ENCODE peak calls at places on chromosomes 11 and 22, in six cellular contexts. X, K, U, V, G and H are unnamed samples.

GRCh38 chr11:64859542-64860414 is 15.3 kb upstream of the CDC42BPG start:
- DNase-seq in X (peak; percentile 48), K (no peak), U (no peak), V (no peak), G (no peak), H (no peak)

GRCh38 chr11:112608466-112608865 is 347.8 kb upstream of the PLET1 start:
- DNase-seq in X (no peak), K (no peak), U (no peak), V (no peak), G (no peak), H (no peak)

GRCh38 chr22:46007003-46007847 is 30.3 kb upstream of the WNT7B start:
- DNase-seq in X (no peak), K (peak; percentile 64), U (no peak), V (peak; percentile 49), G (no peak), H (no peak)

GRCh38 chr11:116379185-116379828 is 393.5 kb downstream of the BUD13 start:
- DNase-seq in X (no peak), K (peak; percentile 5), U (no peak), V (no peak), G (no peak), H (peak; percentile 3)

GRCh38 chr11:134119094-134119493 is 50.2 kb downstream of the JAM3 start:
- DNase-seq in X (no peak), K (peak; percentile 71), U (no peak), V (no peak), G (no peak), H (peak; percentile 64)

GRCh38 chr11:115676206-115676605 is 172.0 kb upstream of the CADM1 start:
- DNase-seq in X (no peak), K (no peak), U (peak; percentile 55), V (no peak), G (no peak), H (no peak)

GRCh38 chr11:61963282-61964057 is 4.0 kb downstream of the FTH1 start:
- DNase-seq in X (no peak), K (peak; percentile 77), U (no peak), V (no peak), G (no peak), H (no peak)

GRCh38 chr11:4511267-4511666 is 28.8 kb downstream of the OR52K1 start:
- DNase-seq in X (no peak), K (peak; percentile 54), U (no peak), V (no peak), G (no peak), H (no peak)

GRCh38 chr11:2531277-2531986 is 86.6 kb downstream of the KCNQ1 start:
- DNase-seq in X (peak; percentile 61), K (peak; percentile 46), U (peak; percentile 58), V (peak; percentile 76), G (peak; percentile 22), H (no peak)

GRCh38 chr11:110295487-110296225 is 758 bp downstream of the RDX start:
- DNase-seq in X (peak; percentile 12), K (peak; percentile 39), U (peak; percentile 35), V (peak; percentile 49), G (peak; percentile 20), H (no peak)

GRCh38 chr11:77542296-77542695 is 47.5 kb upstream of the AQP11 start:
- DNase-seq in X (no peak), K (peak; percentile 36), U (no peak), V (no peak), G (no peak), H (peak; percentile 5)

GRCh38 chr11:128544625-128545024 is 42.7 kb downstream of the ETS1 start:
- DNase-seq in X (no peak), K (peak; percentile 86), U (peak; percentile 46), V (no peak), G (no peak), H (no peak)

GRCh38 chr11:68406318-68407313 is 53.9 kb upstream of the PPP6R3 start:
- DNase-seq in X (no peak), K (no peak), U (no peak), V (no peak), G (no peak), H (no peak)

GRCh38 chr11:114821626-114822025 is 143.3 kb downstream of the NXPE2 start:
- DNase-seq in X (no peak), K (no peak), U (peak; percentile 18), V (peak; percentile 5), G (no peak), H (no peak)

GRCh38 chr11:132423266-132423665 is 1052.9 kb downstream of the NTM start:
- DNase-seq in X (no peak), K (no peak), U (peak; percentile 50), V (no peak), G (no peak), H (no peak)

GRCh38 chr22:36486619-36487384 is 5.4 kb upstream of the TXN2 start:
- DNase-seq in X (peak; percentile 52), K (peak; percentile 61), U (peak; percentile 15), V (no peak), G (no peak), H (no peak)

GRCh38 chr11:61657566-61657965 is 22.6 kb upstream of the DAGLA start:
- DNase-seq in X (no peak), K (no peak), U (peak; percentile 95), V (no peak), G (no peak), H (no peak)

GRCh38 chr11:90218606-90219005 is 4.2 kb downstream of the CHORDC1 start:
- DNase-seq in X (no peak), K (no peak), U (no peak), V (peak; percentile 8), G (no peak), H (no peak)

GRCh38 chr11:119091966-119092879 is 7.5 kb downstream of the HMBS start:
- DNase-seq in X (no peak), K (no peak), U (no peak), V (no peak), G (no peak), H (no peak)

GRCh38 chr11:124194696-124195418 is 11.7 kb downstream of the OR10D3 start:
- DNase-seq in X (peak; percentile 24), K (peak; percentile 80), U (peak; percentile 71), V (no peak), G (peak; percentile 38), H (peak; percentile 32)

GRCh38 chr22:28952857-28953256 is 69.5 kb downstream of the ZNRF3 start:
- DNase-seq in X (no peak), K (peak; percentile 44), U (no peak), V (no peak), G (no peak), H (no peak)

GRCh38 chr22:50184541-50185383 is 951 bp upstream of the TRABD start:
- DNase-seq in X (no peak), K (no peak), U (no peak), V (no peak), G (no peak), H (no peak)

GRCh38 chr11:58905716-58906547 is 33.4 kb upstream of the GLYATL1 start:
- DNase-seq in X (no peak), K (peak; percentile 94), U (peak; percentile 89), V (peak; percentile 68), G (peak; percentile 82), H (peak; percentile 83)

GRCh38 chr11:96228472-96228871 is 114.5 kb downstream of the MAML2 start:
- DNase-seq in X (no peak), K (peak; percentile 93), U (no peak), V (no peak), G (peak; percentile 99), H (peak; percentile 93)

GRCh38 chr11:125371451-125371935 is 124.6 kb downstream of the FEZ1 start:
- DNase-seq in X (no peak), K (no peak), U (peak; percentile 81), V (no peak), G (no peak), H (no peak)

GRCh38 chr11:1557168-1557884 is 14.7 kb downstream of the DUSP8 start:
- DNase-seq in X (no peak), K (no peak), U (no peak), V (no peak), G (no peak), H (no peak)

GRCh38 chr11:116852261-116853125 is 15.1 kb upstream of the APOA1 start:
- DNase-seq in X (no peak), K (peak; percentile 65), U (no peak), V (no peak), G (no peak), H (no peak)

GRCh38 chr11:124886476-124886875 is 11.2 kb downstream of the ROBO4 start:
- DNase-seq in X (no peak), K (no peak), U (no peak), V (no peak), G (no peak), H (no peak)

GRCh38 chr22:41229730-41230398 is 10.9 kb downstream of the CHADL start:
- DNase-seq in X (no peak), K (no peak), U (no peak), V (peak; percentile 27), G (no peak), H (no peak)

GRCh38 chr11:100151944-100152343 is 535.1 kb upstream of the ARHGAP42 start:
- DNase-seq in X (no peak), K (no peak), U (no peak), V (no peak), G (no peak), H (peak; percentile 15)

GRCh38 chr22:17880020-17880419 is 105.8 kb upstream of the BID start:
- DNase-seq in X (no peak), K (no peak), U (no peak), V (no peak), G (no peak), H (no peak)

GRCh38 chr11:102306048-102306575 is 11.2 kb upstream of the BIRC3 start:
- DNase-seq in X (no peak), K (no peak), U (peak; percentile 70), V (peak; percentile 8), G (no peak), H (no peak)

GRCh38 chr22:39308614-39309363 is 10.6 kb downstream of the RPL3 start:
- DNase-seq in X (no peak), K (peak; percentile 98), U (no peak), V (peak; percentile 25), G (peak; percentile 88), H (peak; percentile 95)

GRCh38 chr11:131253142-131253884 is 117.1 kb upstream of the NTM start:
- DNase-seq in X (no peak), K (no peak), U (no peak), V (no peak), G (no peak), H (no peak)

GRCh38 chr11:103109818-103110388 is 677 bp downstream of the DYNC2H1 start:
- DNase-seq in X (no peak), K (peak; percentile 26), U (no peak), V (no peak), G (no peak), H (no peak)

GRCh38 chr11:67606150-67606476 is 623 bp upstream of the NDUFV1 start:
- DNase-seq in X (no peak), K (peak; percentile 47), U (no peak), V (no peak), G (no peak), H (no peak)